ENCODE peak calls at places on chromosomes 11 and 22, in four cellular contexts. A is tibial artery, Z is HFF-Myc, F is cardiac fibroblast. W is an unnamed sample.

GRCh38 chr11:78840623-78841022 is 266.0 kb upstream of the NARS2 start:
- DNase-seq in F (peak; percentile 79), Z (no peak), A (no peak), W (no peak)

GRCh38 chr11:128796275-128796674 is 70.8 kb downstream of the KCNJ1 start:
- DNase-seq in Z (no peak), F (peak; percentile 40), A (no peak), W (peak; percentile 80)

GRCh38 chr22:38202437-38203089 is 769 bp downstream of the MAFF start:
- DNase-seq in A (peak; percentile 98), F (peak; percentile 96), Z (no peak), W (peak; percentile 54)

GRCh38 chr11:11022126-11022730 is 164.4 kb upstream of the ZBED5 start:
- DNase-seq in A (no peak), Z (no peak), F (peak; percentile 51), W (peak; percentile 37)

GRCh38 chr11:17208257-17208999 is 642 bp upstream of the PIK3C2A start:
- DNase-seq in A (no peak), F (peak; percentile 72), Z (peak; percentile 35), W (peak; percentile 73)

GRCh38 chr11:15034687-15035267 is 38.6 kb upstream of the CALCB start:
- DNase-seq in Z (no peak), F (no peak), A (no peak), W (no peak)

GRCh38 chr11:8717876-8718753 is 35.5 kb downstream of the RPL27A start:
- DNase-seq in A (peak; percentile 86), F (peak; percentile 94), Z (peak; percentile 77), W (no peak)

GRCh38 chr22:48757581-48757980 is 1070.1 kb downstream of the BRD1 start:
- DNase-seq in A (peak; percentile 47), F (no peak), Z (no peak), W (peak; percentile 11)

GRCh38 chr11:102237096-102237735 is 80.1 kb upstream of the BIRC3 start:
- DNase-seq in A (no peak), Z (no peak), F (peak; percentile 20), W (no peak)

GRCh38 chr11:123390146-123390545 is 39.9 kb upstream of the GRAMD1B start:
- DNase-seq in F (no peak), A (no peak), Z (no peak), W (no peak)

GRCh38 chr11:47433991-47434786 is 8.0 kb upstream of the PSMC3 start:
- DNase-seq in F (peak; percentile 75), Z (no peak), A (no peak), W (no peak)

GRCh38 chr22:29751139-29751538 is 15.7 kb downstream of the ZMAT5 start:
- DNase-seq in Z (no peak), A (no peak), F (peak; percentile 30), W (no peak)

GRCh38 chr11:130114281-130114680 is 44.6 kb downstream of the APLP2 start:
- DNase-seq in A (no peak), F (no peak), Z (no peak), W (no peak)

GRCh38 chr11:89293966-89294679 is 116.4 kb downstream of the TYR start:
- DNase-seq in Z (no peak), A (no peak), F (peak; percentile 19), W (no peak)

GRCh38 chr11:31050061-31050790 is 319.3 kb downstream of the DCDC1 start:
- DNase-seq in Z (no peak), A (no peak), F (no peak), W (no peak)

GRCh38 chr22:29503811-29504372 is 23.9 kb downstream of the NEFH start:
- DNase-seq in Z (peak; percentile 37), A (no peak), F (peak; percentile 83), W (no peak)

GRCh38 chr22:44180706-44181032 is at the start of gene PARVG:
- DNase-seq in A (no peak), F (no peak), Z (no peak), W (peak; percentile 85)

GRCh38 chr22:44182591-44183588 is 2.2 kb downstream of the PARVG start:
- DNase-seq in F (no peak), A (peak; percentile 75), Z (no peak), W (no peak)

GRCh38 chr22:44181033-44181911 is 547 bp downstream of the PARVG start:
- DNase-seq in Z (no peak), A (no peak), F (no peak), W (peak; percentile 52)

GRCh38 chr22:44179989-44180705 is 578 bp upstream of the PARVG start:
- DNase-seq in Z (no peak), A (no peak), F (no peak), W (no peak)

GRCh38 chr22:44181912-44182590 is 1.3 kb downstream of the PARVG start:
- DNase-seq in Z (no peak), F (no peak), A (no peak), W (no peak)
- TF ChIP-seq CTCF in Z (no peak), F (no peak), A (no peak), W (no peak)

GRCh38 chr11:6473481-6474422 is at the start of gene TRIM3:
- DNase-seq in Z (peak; percentile 59), F (peak; percentile 94), A (peak; percentile 98), W (peak; percentile 96)
- TF ChIP-seq CTCF in Z (peak; percentile 35), F (peak; percentile 27), A (no peak), W (no peak)

GRCh38 chr11:120695426-120695825 is 183.9 kb downstream of the GRIK4 start:
- DNase-seq in F (no peak), A (no peak), Z (no peak), W (no peak)

GRCh38 chr11:120702656-120703055 is 191.1 kb downstream of the GRIK4 start:
- DNase-seq in Z (no peak), A (no peak), F (no peak), W (peak; percentile 28)

GRCh38 chr11:120694706-120695105 is 183.2 kb downstream of the GRIK4 start:
- DNase-seq in A (no peak), F (no peak), Z (no peak), W (no peak)

GRCh38 chr11:120696597-120696996 is 185.0 kb downstream of the GRIK4 start:
- DNase-seq in F (no peak), Z (no peak), A (no peak), W (no peak)

DNA sequence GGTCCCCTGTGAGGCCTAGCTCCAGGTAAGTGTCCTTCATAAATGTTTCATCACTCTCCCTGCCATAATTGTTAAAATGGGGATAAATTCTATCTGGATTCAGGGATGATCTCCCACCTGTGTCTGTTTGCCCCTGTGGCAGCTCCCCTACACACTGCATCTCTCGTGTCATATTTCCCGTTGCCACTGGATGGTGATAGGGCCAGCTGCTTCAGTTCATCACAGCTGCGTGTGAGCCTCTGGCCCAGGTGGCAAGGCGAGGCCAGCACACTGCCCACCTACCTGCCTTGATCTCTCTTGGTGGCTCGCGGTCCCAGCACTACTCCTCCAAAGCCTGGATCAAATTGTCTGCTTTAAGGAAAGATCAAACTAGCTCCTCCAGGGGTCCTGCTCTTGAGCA is 187.4 kb downstream of the GRIK4 start:
- DNase-seq in A (no peak), Z (no peak), F (no peak), W (no peak)
- TF ChIP-seq CTCF in A (no peak), Z (no peak), F (no peak), W (no peak)

DNA sequence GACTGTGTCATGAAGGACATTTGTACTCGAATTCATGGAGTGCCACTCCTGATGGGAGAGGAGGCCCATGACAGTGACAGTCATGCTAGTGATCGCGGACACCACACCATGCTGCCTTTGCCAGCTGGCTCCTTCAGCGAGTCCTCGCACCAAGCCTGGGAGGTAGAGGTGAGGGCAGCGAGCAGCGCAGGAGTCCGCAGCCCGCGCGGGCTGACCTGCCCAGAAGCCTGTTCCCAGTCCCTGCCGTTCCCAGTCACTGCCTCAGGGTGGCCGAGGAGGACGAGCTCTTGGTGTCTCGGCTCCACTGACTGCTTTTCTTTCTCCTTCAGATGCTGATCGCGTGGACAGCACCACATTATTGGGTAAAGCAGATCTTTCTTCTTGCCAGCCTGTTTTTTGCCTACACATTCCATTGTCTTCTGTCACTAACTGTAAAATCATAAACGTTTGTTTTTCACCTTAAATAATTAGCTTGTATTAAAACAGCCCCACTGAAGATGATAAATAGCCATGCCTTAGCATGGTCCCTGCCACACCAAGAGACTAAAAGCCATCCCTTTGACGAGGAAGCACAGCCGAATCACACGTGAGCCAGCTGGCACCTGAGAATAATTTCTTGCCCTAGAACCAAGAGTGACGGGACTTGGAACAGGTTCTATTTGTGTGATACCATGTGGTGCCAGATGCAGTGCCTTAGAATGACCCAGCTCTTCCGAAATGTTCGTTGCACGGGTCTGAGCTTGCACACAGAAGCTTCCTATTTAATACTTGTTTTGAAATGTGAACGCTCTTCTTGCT is 25.5 kb downstream of the FAM118A start:
- DNase-seq in Z (no peak), F (no peak), A (no peak), W (no peak)
- TF ChIP-seq CTCF in Z (peak; percentile 6), F (no peak), A (no peak), W (no peak)

GRCh38 chr22:35619336-35620094 is 2.4 kb upstream of the MB start:
- DNase-seq in F (no peak), A (no peak), Z (no peak), W (no peak)
- TF ChIP-seq CTCF in F (no peak), A (no peak), Z (no peak), W (no peak)

DNA sequence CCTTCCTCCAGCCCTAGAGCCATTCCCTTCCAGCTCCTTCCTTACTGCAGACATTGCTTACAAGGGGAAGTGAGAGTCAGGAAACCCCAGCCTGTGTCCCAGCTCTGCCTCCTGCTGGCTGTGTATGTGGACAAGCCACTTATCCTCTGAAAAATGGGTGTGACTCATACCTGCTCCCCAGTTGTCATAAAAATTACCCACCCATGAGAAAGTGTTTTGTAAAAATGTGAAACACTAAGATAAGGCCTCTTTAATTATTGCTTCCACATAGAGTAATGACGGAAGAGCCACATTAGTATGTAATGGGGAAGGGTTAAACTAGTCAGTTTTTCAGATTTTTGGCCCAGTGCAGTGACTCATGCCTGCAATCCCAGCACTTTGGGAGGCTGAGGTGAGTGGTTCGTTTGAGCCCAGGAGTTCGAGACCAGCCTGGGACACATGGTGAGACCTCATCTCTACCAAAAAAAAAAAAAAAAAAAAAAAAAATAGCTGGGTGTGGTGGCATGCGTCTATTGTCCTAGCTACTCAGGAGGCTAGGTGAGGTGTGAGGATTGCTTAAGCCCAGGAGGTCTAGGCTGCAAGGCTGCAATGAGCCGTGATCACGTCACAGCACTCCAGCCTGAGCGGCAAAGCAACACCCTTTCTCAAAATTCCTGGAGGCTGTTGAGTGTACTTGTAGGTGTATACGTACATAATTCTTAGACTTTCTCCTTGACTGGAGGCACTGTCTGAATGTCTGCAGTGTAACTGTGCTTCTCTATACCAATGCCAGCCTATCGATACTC is 84.9 kb downstream of the CTTN start:
- DNase-seq in A (no peak), F (peak; percentile 66), Z (no peak), W (peak; percentile 70)
- TF ChIP-seq CTCF in A (no peak), F (peak; percentile 53), Z (peak; percentile 10), W (peak; percentile 37)

DNA sequence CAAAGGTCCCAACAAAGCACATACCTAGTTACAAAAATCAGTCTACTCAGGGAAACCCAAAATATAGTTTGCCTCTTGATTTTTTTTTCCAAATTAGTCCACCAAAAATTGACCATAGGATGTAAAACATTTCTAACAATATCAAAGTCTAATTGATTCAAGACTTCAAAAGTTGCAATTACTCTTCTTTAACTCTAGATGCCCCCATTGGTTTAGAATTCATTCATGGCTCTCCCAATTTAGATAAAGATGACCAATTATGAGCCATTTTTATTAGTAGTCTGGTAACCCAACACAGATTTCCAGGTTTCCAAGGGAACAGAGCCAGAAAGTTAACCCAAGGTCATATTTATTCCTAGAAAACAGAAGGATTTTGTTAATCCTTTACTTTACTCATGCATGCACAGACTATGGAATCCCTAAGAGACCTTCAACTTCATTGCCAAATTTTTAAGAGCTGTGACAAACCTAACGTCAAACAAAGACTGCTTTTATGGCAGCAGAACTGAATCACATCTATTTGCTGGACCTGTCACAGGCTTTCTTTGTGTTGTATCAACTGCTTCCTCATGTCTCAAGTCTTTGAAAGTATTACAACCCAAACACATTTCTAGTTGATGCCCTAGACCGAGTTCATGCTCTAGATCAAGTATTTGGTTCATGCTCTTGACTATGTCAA is 55.3 kb downstream of the C22orf42 start:
- DNase-seq in A (no peak), F (peak; percentile 19), Z (peak; percentile 0), W (no peak)
- TF ChIP-seq CTCF in A (no peak), F (peak; percentile 23), Z (no peak), W (peak; percentile 18)

W was measured in GM13977.